ENCODE peak calls at places on chromosomes 7 and 10, in four cellular contexts. T is activated effector memory CD4-positive, alpha-beta T cell treated with anti-CD3 and anti-CD28 coated beads, Interleukin-2, amount 50 U/mL, for 16 hours; A is T-helper 9 cell; G is cardiac muscle cell. D is an unnamed sample.

GRCh38 chr7:79453558-79454324 is at the start of gene MAGI2:
- DNase-seq in T (peak), A (no peak), G (peak), D (no peak)

GRCh38 chr7:93902777-93903423 is 3.5 kb upstream of the GNGT1 start:
- DNase-seq in T (no peak), A (no peak), G (peak), D (no peak)

GRCh38 chr10:118423800-118424479 is 81.8 kb upstream of the FAM204A start:
- DNase-seq in A (peak), G (peak), T (peak), D (peak)

GRCh38 chr7:18356195-18356645 is 139.3 kb upstream of the HDAC9 start:
- DNase-seq in G (peak), A (no peak), T (no peak), D (no peak)

GRCh38 chr10:11515596-11516418 is 95.6 kb downstream of the USP6NL start:
- DNase-seq in T (peak), A (peak), G (peak), D (no peak)

GRCh38 chr10:79229830-79230562 is 117.3 kb upstream of the PPIF start:
- DNase-seq in T (no peak), A (no peak), G (peak), D (no peak)

GRCh38 chr10:11472158-11472753 is 139.2 kb downstream of the USP6NL start:
- DNase-seq in A (peak), G (peak), T (peak), D (peak)

GRCh38 chr7:115260381-115260780 is 338.5 kb downstream of the MDFIC start:
- DNase-seq in A (no peak), G (no peak), T (no peak), D (no peak)

GRCh38 chr10:77090381-77091356 is 546.9 kb downstream of the KCNMA1 start:
- DNase-seq in G (no peak), A (no peak), T (no peak), D (no peak)

GRCh38 chr10:29239569-29240472 is 49.0 kb upstream of the LYZL1 start:
- DNase-seq in A (no peak), G (peak), T (no peak), D (no peak)

GRCh38 chr10:93580824-93581223 is 14.4 kb downstream of the FFAR4 start:
- DNase-seq in T (no peak), A (no peak), G (no peak), D (no peak)

GRCh38 chr10:6171891-6172354 is 30.8 kb upstream of the PFKFB3 start:
- DNase-seq in A (no peak), G (no peak), T (peak), D (no peak)

GRCh38 chr7:109611656-109612055 is 1042.0 kb downstream of the DNAJB9 start:
- DNase-seq in T (no peak), G (no peak), A (no peak), D (no peak)

GRCh38 chr10:119207713-119208552 is 562 bp downstream of the GRK5 start:
- DNase-seq in G (peak), A (peak), T (peak), D (peak)

GRCh38 chr7:5523052-5523711 is 99.5 kb upstream of the TNRC18 start:
- DNase-seq in A (no peak), G (peak), T (no peak), D (no peak)

D was measured in activated T-helper 2 cell treated with anti-CD3 and anti-CD28 coated beads, Interferon-gamma antibody, Interleukin-2, Interleukin-4, amounts not matched to agents 10 μg/mL and 5 μg/mL and 100 μg/mL, durations not matched to agents 14 hours and 24 hours and 36 hours.